ENCODE peak calls at places on chromosomes 13 and 19, in ten cellular contexts. P is HCT116, R is tibial nerve, Z is cardiac muscle cell, S is body of pancreas, Q is GM23338, X is breast epithelium, E is colonic mucosa, L is lung, W is testis. M is an unnamed sample. For H3K36me3, the result is how much of the 10 kb centered on the place peaks cover.

GRCh38 chr13:79581870-79582315 is 100.9 kb downstream of the NDFIP2 start:
- DNase-seq in R (no peak), Z (peak), X (no peak), P (peak), S (no peak), W (peak), Q (no peak), L (no peak), E (no peak), M (peak)

GRCh38 chr13:72737033-72737432 is 9.3 kb downstream of the BORA start:
- DNase-seq in R (no peak), S (no peak), X (no peak), E (no peak), Q (no peak), W (no peak), L (no peak), Z (no peak), P (no peak), M (no peak)

GRCh38 chr13:110973007-110973700 is 58.3 kb upstream of the ANKRD10 start:
- DNase-seq in Q (no peak), E (no peak), R (no peak), X (no peak), P (no peak), Z (no peak), L (no peak), S (no peak), W (no peak), M (no peak)

GRCh38 chr13:98173431-98173921 is 3.6 kb downstream of the RNF113B start:
- DNase-seq in Z (peak), S (peak), R (peak), L (no peak), E (no peak), X (no peak), Q (peak), P (peak), W (no peak), M (peak)

GRCh38 chr19:34118879-34119748 is 53.2 kb upstream of the LSM14A start:
- DNase-seq in P (no peak), S (no peak), X (no peak), Q (no peak), L (no peak), E (no peak), W (no peak), R (no peak), Z (no peak), M (no peak)

GRCh38 chr19:46350758-46351159 is 3.9 kb downstream of the PPP5C start:
- DNase-seq in Q (no peak), Z (no peak), X (no peak), W (no peak), L (no peak), P (no peak), S (peak), E (no peak), R (peak), M (no peak)

GRCh38 chr13:26656919-26657318 is 99.4 kb downstream of the WASF3 start:
- DNase-seq in W (peak), S (no peak), Q (peak), E (no peak), Z (peak), X (no peak), L (no peak), R (no peak), P (no peak), M (no peak)

GRCh38 chr13:60032836-60033235 is 130.9 kb downstream of the DIAPH3 start:
- DNase-seq in Q (no peak), P (no peak), E (no peak), W (no peak), X (no peak), L (no peak), S (no peak), Z (no peak), R (no peak), M (no peak)

GRCh38 chr13:113646376-113646775 is 11.6 kb downstream of the ATP4B start:
- DNase-seq in S (peak), L (no peak), P (no peak), E (peak), Q (no peak), X (no peak), R (no peak), W (no peak), Z (no peak), M (no peak)

GRCh38 chr13:75587679-75588078 is 38.1 kb downstream of the UCHL3 start:
- DNase-seq in S (no peak), W (no peak), Z (peak), R (no peak), L (no peak), Q (peak), E (no peak), X (no peak), P (no peak), M (no peak)

GRCh38 chr13:100536643-100537180 is 51.9 kb downstream of the GGACT start:
- DNase-seq in W (no peak), X (no peak), P (no peak), S (no peak), Z (no peak), R (no peak), L (no peak), Q (no peak), E (peak), M (no peak)

GRCh38 chr13:32969516-32969941 is 46.7 kb upstream of the KL start:
- DNase-seq in W (no peak), R (peak), Q (no peak), S (no peak), P (no peak), L (no peak), E (no peak), Z (peak), X (no peak), M (no peak)

GRCh38 chr13:76425930-76426329 is 460.3 kb downstream of the KCTD12 start:
- DNase-seq in Q (no peak), S (no peak), E (no peak), Z (peak), X (no peak), P (no peak), W (no peak), L (no peak), R (no peak), M (no peak)

GRCh38 chr19:46069841-46070341 is 29.1 kb upstream of the IGFL4 start:
- DNase-seq in S (no peak), Z (peak), W (no peak), E (no peak), L (no peak), R (no peak), P (no peak), X (no peak), Q (no peak), M (no peak)

GRCh38 chr13:57813641-57814040 is 182.1 kb downstream of the PCDH17 start:
- DNase-seq in S (no peak), W (no peak), Q (peak), E (no peak), X (no peak), Z (no peak), P (no peak), R (no peak), L (no peak), M (no peak)

GRCh38 chr19:45032421-45032820 is 6.4 kb upstream of the CLASRP start:
- DNase-seq in L (no peak), Q (no peak), E (no peak), X (no peak), R (no peak), S (no peak), Z (no peak), P (no peak), W (no peak), M (no peak)

GRCh38 chr19:15591796-15592195 is 23.2 kb upstream of the CYP4F8 start:
- DNase-seq in S (no peak), P (no peak), L (no peak), X (no peak), W (no peak), R (no peak), E (no peak), Z (no peak), Q (no peak), M (no peak)

GRCh38 chr13:112124100-112124499 is 57.2 kb downstream of the SOX1 start:
- DNase-seq in S (no peak), R (no peak), Z (no peak), Q (no peak), W (no peak), X (no peak), P (no peak), L (no peak), E (no peak), M (no peak)

DNA sequence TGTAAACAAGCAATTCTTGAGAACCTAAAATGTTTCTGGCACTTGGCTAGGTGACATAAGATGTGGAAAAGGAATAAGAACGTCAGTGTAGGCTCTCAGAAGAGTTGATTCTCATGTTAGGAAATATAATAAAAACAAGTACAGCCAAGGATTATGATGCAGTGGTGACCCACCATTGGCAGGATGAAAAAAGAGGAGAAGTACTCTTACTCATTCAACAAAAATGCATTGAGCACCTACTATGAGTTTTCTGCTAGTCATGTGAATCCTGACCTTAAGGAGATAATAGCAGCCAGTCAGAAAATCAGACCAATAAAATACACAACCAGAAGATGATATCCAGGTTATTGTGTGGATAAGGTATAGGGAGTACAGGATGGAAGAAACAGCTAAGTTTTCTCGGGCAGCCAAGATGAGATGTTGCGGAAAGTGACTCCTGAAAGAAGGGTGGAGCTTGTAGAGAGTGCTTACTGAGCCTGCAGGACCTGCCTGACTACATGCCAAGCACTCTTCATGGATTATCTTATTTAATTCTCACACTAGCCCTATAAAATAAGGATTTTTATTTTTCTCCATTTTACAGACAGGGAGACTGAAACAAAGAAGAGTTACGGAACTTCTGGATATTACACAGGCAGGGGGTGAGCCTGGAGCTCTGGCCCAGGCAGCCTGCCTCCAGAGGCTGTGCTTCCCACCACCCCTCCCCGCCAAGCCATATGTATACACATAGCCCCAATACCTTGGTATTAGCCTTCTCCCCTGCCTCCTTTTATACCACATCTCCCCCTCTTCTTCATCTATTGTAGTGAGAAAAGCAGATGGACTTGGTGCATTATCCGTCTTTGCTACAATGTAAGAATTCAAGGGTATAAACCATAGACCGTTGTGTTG is 58.0 kb downstream of the TGDS start:
- DNase-seq in Q (no peak), R (no peak), S (no peak), W (no peak), Z (no peak), P (no peak), E (no peak), L (no peak), X (no peak), M (no peak)
- H3K4me3 ChIP-seq in Q (no peak), R (no peak), S (no peak), W (no peak), Z (no peak), P (no peak), E (no peak), L (no peak), X (no peak), M (no peak)

DNA sequence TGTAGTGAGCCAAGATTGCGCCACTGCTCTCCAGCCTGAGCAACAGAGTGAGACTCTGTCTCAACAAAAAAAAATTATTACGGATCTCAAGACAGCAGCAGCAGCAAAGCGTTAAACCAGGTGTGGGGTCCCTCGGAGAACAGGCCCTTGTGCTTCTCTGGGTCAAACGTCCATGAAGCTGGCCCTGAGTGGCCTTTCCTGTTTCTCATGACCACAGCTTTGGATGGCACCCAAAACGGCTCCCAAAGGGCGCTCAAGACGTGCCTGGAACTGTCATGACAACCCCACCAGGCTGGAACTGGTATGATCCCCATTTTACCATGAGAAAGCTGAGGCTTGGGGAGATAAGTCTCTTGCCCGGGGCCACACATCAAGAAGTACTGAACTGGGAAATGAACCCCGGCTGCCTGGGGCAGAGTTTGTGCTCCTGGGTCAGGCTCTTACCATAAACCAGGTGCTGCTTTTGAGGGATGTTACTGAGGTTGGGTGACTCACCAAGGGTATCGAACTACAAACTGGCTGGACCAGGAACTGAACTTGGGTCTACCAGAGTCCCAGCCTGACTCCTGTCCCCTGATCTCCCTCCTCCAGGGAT is 11.6 kb upstream of the SAMD1 start:
- DNase-seq in P (no peak), X (no peak), S (no peak), W (no peak), Q (no peak), E (no peak), L (no peak), Z (peak), R (no peak), M (no peak)
- H3K36me3 ChIP-seq in P (under half), X (under half), S (under half), W (under half), Q (under half), E (under half), L (under half), Z (under half), R (half or more), M (under half)

GRCh38 chr13:27969073-27969865 is at the start of gene CDX2:
- DNase-seq in R (no peak), S (peak), L (no peak), E (peak), Q (peak), W (no peak), X (no peak), Z (no peak), P (peak), M (no peak)
- H3K27ac ChIP-seq in R (no peak), S (no peak), L (no peak), E (peak), Q (no peak), W (no peak), X (no peak), Z (no peak), P (peak), M (no peak)

DNA sequence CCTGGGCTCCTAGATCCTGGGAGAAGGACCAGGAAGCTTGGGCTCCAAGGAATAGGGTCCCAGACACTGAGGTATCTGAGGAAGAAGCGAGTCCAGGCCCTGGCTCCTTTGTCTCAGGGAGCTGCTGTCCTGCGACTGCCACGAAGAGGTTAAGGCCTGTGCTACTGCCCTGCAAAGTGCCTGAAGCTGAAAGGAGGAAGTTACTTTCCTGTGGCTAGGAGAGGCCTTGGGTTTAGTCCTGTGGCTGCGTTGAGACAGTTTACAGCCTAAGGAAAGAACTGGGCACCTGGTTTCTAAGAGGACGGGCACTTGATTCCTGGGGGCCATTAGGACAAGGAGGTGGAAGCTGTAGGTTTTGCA is 2.8 kb downstream of the MYADM start:
- DNase-seq in X (no peak), P (no peak), E (peak), W (peak), R (no peak), L (no peak), S (no peak), Z (no peak), Q (no peak), M (no peak)
- H3K4me3 ChIP-seq in X (peak), P (no peak), E (peak), W (no peak), R (no peak), L (no peak), S (no peak), Z (peak), Q (peak), M (peak)

GRCh38 chr19:14162871-14163297 is 26.5 kb upstream of the ASF1B start:
- DNase-seq in S (no peak), L (no peak), Q (no peak), E (no peak), X (no peak), R (no peak), P (no peak), Z (no peak), W (no peak), M (no peak)
- H3K36me3 ChIP-seq in S (under half), L (under half), Q (under half), E (under half), X (under half), R (under half), P (under half), Z (under half), W (under half), M (under half)

GRCh38 chr19:47351545-47351944 is 2.4 kb downstream of the DHX34 start:
- DNase-seq in L (no peak), P (peak), Q (peak), E (no peak), R (no peak), X (no peak), S (no peak), Z (peak), W (no peak), M (no peak)

GRCh38 chr19:47357788-47358680 is 8.9 kb downstream of the DHX34 start:
- DNase-seq in S (no peak), Q (peak), L (no peak), Z (no peak), X (no peak), P (no peak), W (no peak), E (no peak), R (no peak), M (no peak)

GRCh38 chr19:47352095-47352494 is 3.0 kb downstream of the DHX34 start:
- DNase-seq in Z (no peak), S (no peak), P (no peak), R (no peak), E (no peak), Q (no peak), W (no peak), X (no peak), L (no peak), M (no peak)

GRCh38 chr19:47353307-47353712 is 4.2 kb downstream of the DHX34 start:
- DNase-seq in L (no peak), W (no peak), P (no peak), Z (no peak), R (no peak), E (peak), S (peak), X (no peak), Q (no peak), M (no peak)

GRCh38 chr19:47356900-47357299 is 7.8 kb downstream of the DHX34 start:
- DNase-seq in L (no peak), X (no peak), E (no peak), S (peak), W (no peak), Q (no peak), Z (no peak), R (no peak), P (no peak), M (no peak)
- H3K27ac ChIP-seq in L (no peak), X (no peak), E (no peak), S (no peak), W (no peak), Q (no peak), Z (no peak), R (no peak), P (no peak), M (no peak)

M was measured in prostate gland.